ENCODE peak calls at places on chromosomes 3 and 15, in five cellular contexts. F is adipocyte, T is HCEC 1CT, C is omental fat pad, W is fibroblast of mammary gland. Z is an unnamed sample.

GRCh38 chr15:47517737-47518136 is 199.6 kb upstream of the SEMA6D start:
- DNase-seq in F (peak; percentile 52), C (no peak), T (no peak), W (peak; percentile 59), Z (no peak)

GRCh38 chr3:171976526-171976925 is 62.9 kb upstream of the FNDC3B start:
- DNase-seq in W (peak; percentile 70), T (peak; percentile 36), F (peak; percentile 41), C (no peak), Z (no peak)

GRCh38 chr3:48521635-48522034 is 17.7 kb upstream of the SHISA5 start:
- DNase-seq in W (no peak), F (no peak), C (no peak), T (no peak), Z (no peak)

GRCh38 chr3:168581718-168582332 is 486.1 kb upstream of the GOLIM4 start:
- DNase-seq in C (no peak), F (peak; percentile 28), W (no peak), T (no peak), Z (no peak)

GRCh38 chr3:23761440-23761896 is 44.3 kb upstream of the UBE2E1 start:
- DNase-seq in C (no peak), F (no peak), W (peak; percentile 59), T (peak; percentile 71), Z (no peak)

GRCh38 chr3:100796556-100796955 is 87.3 kb downstream of the TFG start:
- DNase-seq in T (peak; percentile 66), F (peak; percentile 58), W (peak; percentile 54), C (no peak), Z (no peak)

GRCh38 chr3:55547086-55547666 is 60.1 kb upstream of the WNT5A start:
- DNase-seq in T (no peak), F (no peak), W (no peak), C (no peak), Z (no peak)

GRCh38 chr3:129952956-129953355 is 21.6 kb upstream of the TRH start:
- DNase-seq in F (no peak), W (no peak), C (no peak), T (no peak), Z (no peak)

GRCh38 chr3:59783468-59783988 is 733.7 kb upstream of the CFAP20DC start:
- DNase-seq in C (no peak), F (no peak), T (no peak), W (no peak), Z (no peak)

Z was measured in tibial nerve.